ENCODE peak calls at places on chromosomes 12 and 14, in six cellular contexts. G is ovary, D is breast epithelium, E is tibial nerve, R is stomach, A is HCT116. Z is an unnamed sample. For H3K4me1, the result is how much of the 10 kb centered on the place peaks cover.

GRCh38 chr12:97075583-97076268 is 168.7 kb downstream of the NEDD1 start:
- DNase-seq in G (no peak), D (no peak), E (no peak), R (no peak), A (no peak), Z (no peak)

GRCh38 chr14:20332946-20333782 is at the start of gene CCNB1IP1:
- DNase-seq in G (peak), D (peak), E (peak), R (peak), A (peak), Z (peak)

GRCh38 chr12:13208533-13209278 is 12.2 kb downstream of the EMP1 start:
- DNase-seq in G (no peak), D (no peak), E (no peak), R (no peak), A (no peak), Z (no peak)

GRCh38 chr12:2682301-2683282 is 112.2 kb upstream of the FKBP4 start:
- DNase-seq in G (no peak), D (no peak), E (no peak), R (no peak), A (peak), Z (peak)

GRCh38 chr14:72680853-72681640 is 212.9 kb downstream of the DPF3 start:
- DNase-seq in G (no peak), D (no peak), E (no peak), R (no peak), A (no peak), Z (no peak)

GRCh38 chr12:77225373-77225772 is 160.0 kb upstream of the E2F7 start:
- DNase-seq in G (no peak), D (no peak), E (no peak), R (no peak), A (no peak), Z (no peak)

GRCh38 chr14:76908834-76909233 is 82.6 kb downstream of the LRRC74A start:
- DNase-seq in G (no peak), D (no peak), E (no peak), R (no peak), A (no peak), Z (no peak)

GRCh38 chr12:99413751-99414150 is 233.8 kb upstream of the GARIN6 start:
- DNase-seq in G (no peak), D (no peak), E (no peak), R (no peak), A (no peak), Z (no peak)

GRCh38 chr12:10363922-10364838 is 25.7 kb downstream of the KLRK1 start:
- DNase-seq in G (peak), D (no peak), E (peak), R (peak), A (no peak), Z (peak)
- TF ChIP-seq POLR2A in G (peak), D (no peak), E (no peak), R (no peak), A (no peak), Z (peak)

GRCh38 chr14:22131749-22132476 is 457.1 kb downstream of the DAD1 start:
- DNase-seq in G (no peak), D (no peak), E (no peak), R (no peak), A (no peak), Z (no peak)
- TF ChIP-seq CTCF in G (no peak), D (no peak), E (no peak), R (no peak), A (peak), Z (no peak)

GRCh38 chr12:52204931-52205505 is 13.2 kb upstream of the KRT80 start:
- DNase-seq in G (no peak), D (no peak), E (no peak), R (no peak), A (no peak), Z (no peak)

GRCh38 chr12:52204095-52204930 is 12.5 kb upstream of the KRT80 start:
- DNase-seq in G (no peak), D (no peak), E (no peak), R (no peak), A (no peak), Z (no peak)

GRCh38 chr12:52201520-52201839 is 9.7 kb upstream of the KRT80 start:
- DNase-seq in G (no peak), D (no peak), E (no peak), R (no peak), A (no peak), Z (no peak)

GRCh38 chr12:52202361-52203078 is 10.7 kb upstream of the KRT80 start:
- DNase-seq in G (peak), D (no peak), E (no peak), R (no peak), A (no peak), Z (no peak)

GRCh38 chr12:52203126-52203921 is 11.5 kb upstream of the KRT80 start:
- DNase-seq in G (peak), D (peak), E (peak), R (peak), A (peak), Z (peak)
- H3K4me1 ChIP-seq in G (under half), D (under half), E (under half), R (under half), A (under half), Z (under half)

GRCh38 chr12:71144682-71145081 is 13.1 kb downstream of the TSPAN8 start:
- DNase-seq in G (no peak), D (no peak), E (no peak), R (no peak), A (no peak), Z (no peak)

GRCh38 chr12:71138011-71138410 is 19.8 kb downstream of the TSPAN8 start:
- DNase-seq in G (no peak), D (no peak), E (no peak), R (no peak), A (no peak), Z (no peak)

GRCh38 chr12:71139153-71139735 is 18.6 kb downstream of the TSPAN8 start:
- DNase-seq in G (no peak), D (no peak), E (no peak), R (no peak), A (no peak), Z (no peak)

GRCh38 chr12:71141270-71141948 is 16.4 kb downstream of the TSPAN8 start:
- DNase-seq in G (no peak), D (no peak), E (no peak), R (peak), A (no peak), Z (no peak)

GRCh38 chr12:71142046-71142445 is 15.8 kb downstream of the TSPAN8 start:
- DNase-seq in G (no peak), D (no peak), E (no peak), R (no peak), A (no peak), Z (no peak)
- TF ChIP-seq POLR2A in G (no peak), D (no peak), E (no peak), R (no peak), A (no peak), Z (no peak)

GRCh38 chr14:61733972-61734371 is 28.2 kb upstream of the SNAPC1 start:
- DNase-seq in G (no peak), D (no peak), E (no peak), R (no peak), A (no peak), Z (no peak)

GRCh38 chr14:61726772-61727658 is 31.7 kb downstream of the HIF1A start:
- DNase-seq in G (no peak), D (no peak), E (no peak), R (no peak), A (no peak), Z (no peak)

GRCh38 chr14:61736751-61737150 is 25.5 kb upstream of the SNAPC1 start:
- DNase-seq in G (no peak), D (no peak), E (no peak), R (no peak), A (no peak), Z (no peak)

GRCh38 chr14:61730756-61731373 is 31.4 kb upstream of the SNAPC1 start:
- DNase-seq in G (no peak), D (no peak), E (peak), R (no peak), A (no peak), Z (no peak)
- TF ChIP-seq CTCF in G (peak), D (no peak), E (peak), R (peak), A (peak), Z (peak)

GRCh38 chr12:123119808-123120207 is 31.1 kb downstream of the PITPNM2 start:
- DNase-seq in G (no peak), D (no peak), E (no peak), R (no peak), A (no peak), Z (no peak)

GRCh38 chr12:123122649-123123048 is 28.2 kb downstream of the PITPNM2 start:
- DNase-seq in G (no peak), D (no peak), E (no peak), R (no peak), A (no peak), Z (no peak)

GRCh38 chr12:123121670-123122069 is 29.2 kb downstream of the PITPNM2 start:
- DNase-seq in G (no peak), D (no peak), E (no peak), R (no peak), A (no peak), Z (no peak)

GRCh38 chr12:123118397-123118945 is 32.4 kb downstream of the PITPNM2 start:
- DNase-seq in G (peak), D (no peak), E (no peak), R (no peak), A (no peak), Z (no peak)

DNA sequence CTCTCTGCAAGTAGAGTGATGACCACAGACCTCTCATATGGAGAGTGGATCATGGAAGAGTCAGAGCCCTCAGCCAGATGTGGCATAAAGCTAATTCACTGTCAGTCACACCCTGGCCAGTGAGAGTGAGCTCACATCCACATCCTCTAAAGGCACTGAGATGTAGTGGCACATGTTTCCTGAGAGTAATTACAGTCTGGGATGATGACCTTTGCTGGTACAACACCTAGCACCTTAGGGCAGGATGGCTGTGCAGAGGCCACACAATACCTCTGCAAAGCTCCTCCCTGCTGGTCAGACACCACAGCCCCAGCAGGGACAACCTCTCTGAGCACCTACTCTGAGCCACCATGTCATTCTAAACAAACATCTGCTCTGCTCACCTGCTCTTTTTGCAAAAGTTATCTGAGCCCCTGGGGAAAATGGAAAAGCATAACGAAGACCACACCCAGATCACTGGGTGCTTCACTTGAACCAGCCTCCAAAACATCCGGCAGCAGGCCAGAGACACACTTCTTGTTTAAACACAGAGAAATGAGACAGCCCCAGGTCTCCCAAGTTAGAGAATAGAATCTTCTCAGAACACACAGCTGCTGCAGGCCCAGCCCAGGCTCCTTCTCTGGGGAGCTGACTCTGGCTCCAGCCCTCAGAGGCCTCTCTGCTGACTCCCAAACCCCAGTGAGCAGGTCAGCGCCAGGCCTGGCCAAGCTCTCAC is 30.3 kb downstream of the PITPNM2 start:
- DNase-seq in G (no peak), D (no peak), E (no peak), R (no peak), A (no peak), Z (no peak)
- H3K4me1 ChIP-seq in G (under half), D (under half), E (under half), R (under half), A (under half), Z (under half)

GRCh38 chr12:121516437-121517011 is 64.3 kb downstream of the KDM2B start:
- DNase-seq in G (no peak), D (no peak), E (no peak), R (no peak), A (no peak), Z (no peak)
- TF ChIP-seq POLR2A in G (no peak), D (no peak), E (no peak), R (no peak), A (no peak), Z (no peak)

GRCh38 chr12:89456565-89456964 is 68.0 kb downstream of the GALNT4 start:
- DNase-seq in G (no peak), D (no peak), E (no peak), R (no peak), A (no peak), Z (no peak)

GRCh38 chr12:89464974-89465592 is 59.5 kb downstream of the GALNT4 start:
- DNase-seq in G (no peak), D (no peak), E (no peak), R (no peak), A (no peak), Z (no peak)

GRCh38 chr12:89461190-89461589 is 63.4 kb downstream of the GALNT4 start:
- DNase-seq in G (no peak), D (no peak), E (no peak), R (no peak), A (no peak), Z (no peak)

GRCh38 chr12:89461649-89462612 is 62.7 kb downstream of the GALNT4 start:
- DNase-seq in G (no peak), D (no peak), E (no peak), R (no peak), A (peak), Z (no peak)
- TF ChIP-seq CTCF in G (peak), D (peak), E (peak), R (peak), A (peak), Z (peak)

DNA sequence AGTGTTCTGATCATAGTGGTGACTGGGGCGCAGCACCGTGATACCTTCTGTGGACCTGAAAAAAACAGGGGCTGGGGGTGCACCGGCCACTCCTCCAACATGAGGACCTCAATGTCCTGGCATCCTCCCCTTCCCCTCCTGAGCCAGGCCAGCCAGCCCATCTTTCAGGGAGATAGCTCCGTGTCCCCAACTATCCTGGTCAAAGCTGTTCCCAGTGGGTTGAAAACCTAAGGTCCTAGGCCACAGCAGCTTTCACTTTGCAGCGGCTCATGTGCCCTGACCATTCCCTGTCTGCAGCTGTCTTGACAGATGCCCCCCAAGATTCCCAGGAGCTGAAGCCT is 75.7 kb downstream of the BCL11B start:
- DNase-seq in G (no peak), D (no peak), E (no peak), R (no peak), A (no peak), Z (no peak)
- H3K4me1 ChIP-seq in G (under half), D (under half), E (under half), R (under half), A (under half), Z (under half)

DNA sequence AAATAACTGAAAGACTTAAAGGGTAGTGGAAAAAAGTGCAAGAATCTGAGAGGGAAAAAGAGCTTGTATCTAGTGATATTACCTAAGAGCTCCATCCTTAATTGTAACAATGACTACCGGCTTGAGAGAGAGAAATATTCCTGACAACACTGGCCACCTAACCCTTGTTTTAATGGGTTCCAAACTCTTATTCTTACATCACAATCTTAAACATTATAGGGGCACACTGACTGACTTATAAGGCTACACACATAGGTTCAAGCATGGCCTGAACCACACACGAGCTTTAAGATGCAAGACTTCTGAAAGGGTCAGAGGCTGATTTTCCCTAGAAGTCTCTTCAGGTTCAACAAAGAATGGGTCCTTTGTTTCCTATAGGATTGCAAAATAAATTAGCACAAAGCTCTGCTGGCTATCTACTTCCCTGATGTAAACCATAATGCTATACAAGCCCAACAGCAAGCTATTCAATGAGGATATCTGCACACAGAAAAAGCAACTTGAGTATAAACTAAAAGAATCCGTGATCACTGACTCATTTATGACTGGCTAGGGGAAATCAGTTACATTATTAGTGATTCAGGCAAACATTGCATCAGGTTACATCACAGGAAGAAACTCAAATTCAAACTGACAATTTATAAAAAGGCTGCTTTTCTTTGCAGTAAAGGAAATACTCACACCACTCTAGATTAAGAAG is 8.6 kb downstream of the BTG1 start:
- DNase-seq in G (no peak), D (no peak), E (no peak), R (no peak), A (peak), Z (no peak)
- TF ChIP-seq POLR2A in G (no peak), D (no peak), E (no peak), R (no peak), A (no peak), Z (no peak)

Z was measured in body of pancreas.